ENCODE peak calls at places on chromosomes 7 and 10, in nine cellular contexts. C, F, O, L, Z, V, I, R and A are unnamed samples. For H3K36me3 and H3K4me1, the result is how much of the 10 kb centered on the place peaks cover.

GRCh38 chr7:2979276-2979675 is 64.4 kb downstream of the CARD11 start:
- DNase-seq in C (no peak), F (no peak), O (no peak), L (no peak), Z (no peak), V (no peak), I (no peak), R (no peak), A (no peak)

GRCh38 chr10:93566435-93567276 is at the start of gene FFAR4:
- DNase-seq in C (no peak), F (peak), O (peak), L (peak), Z (no peak), V (peak), I (no peak), R (peak), A (peak)

GRCh38 chr7:151503902-151504714 is 15.6 kb downstream of the RHEB start:
- DNase-seq in C (no peak), F (peak), O (no peak), L (peak), Z (peak), V (no peak), I (no peak), R (no peak), A (no peak)

GRCh38 chr7:6442114-6442513 is 5.6 kb downstream of the DAGLB start:
- DNase-seq in C (no peak), F (no peak), O (no peak), L (no peak), Z (peak), V (no peak), I (no peak), R (no peak), A (no peak)

GRCh38 chr7:144670251-144670650 is 165.6 kb downstream of the TPK1 start:
- DNase-seq in C (no peak), F (no peak), O (no peak), L (no peak), Z (no peak), V (no peak), I (peak), R (no peak), A (no peak)

GRCh38 chr10:32982293-32982709 is 24.3 kb upstream of the ITGB1 start:
- DNase-seq in C (no peak), F (no peak), O (no peak), L (no peak), Z (peak), V (no peak), I (no peak), R (no peak), A (no peak)

GRCh38 chr10:103498936-103499638 is 5.6 kb downstream of the NEURL1 start:
- DNase-seq in C (no peak), F (no peak), O (no peak), L (no peak), Z (no peak), V (no peak), I (no peak), R (no peak), A (no peak)

GRCh38 chr7:142002179-142002578 is 6.5 kb downstream of the MGAM start:
- DNase-seq in C (no peak), F (no peak), O (no peak), L (no peak), Z (no peak), V (no peak), I (no peak), R (no peak), A (no peak)

GRCh38 chr7:92810242-92810611 is 26.1 kb downstream of the CDK6 start:
- DNase-seq in C (no peak), F (no peak), O (no peak), L (no peak), Z (peak), V (no peak), I (no peak), R (no peak), A (no peak)

GRCh38 chr7:7969306-7970112 is 913 bp downstream of the GLCCI1 start:
- DNase-seq in C (peak), F (peak), O (peak), L (peak), Z (peak), V (peak), I (no peak), R (no peak), A (peak)

GRCh38 chr10:120262857-120263547 is 194.0 kb upstream of the PLPP4 start:
- DNase-seq in C (no peak), F (no peak), O (no peak), L (no peak), Z (no peak), V (no peak), I (no peak), R (no peak), A (no peak)

GRCh38 chr7:77693830-77694583 is 2.3 kb upstream of the RSBN1L start:
- DNase-seq in C (no peak), F (no peak), O (no peak), L (no peak), Z (no peak), V (no peak), I (no peak), R (no peak), A (no peak)

GRCh38 chr7:107661081-107661864 is 645 bp downstream of the SLC26A4 start:
- DNase-seq in C (peak), F (peak), O (peak), L (peak), Z (peak), V (peak), I (no peak), R (peak), A (peak)

GRCh38 chr7:133275441-133276105 is 22.7 kb downstream of the EXOC4 start:
- DNase-seq in C (no peak), F (no peak), O (no peak), L (no peak), Z (no peak), V (no peak), I (no peak), R (no peak), A (no peak)

DNA sequence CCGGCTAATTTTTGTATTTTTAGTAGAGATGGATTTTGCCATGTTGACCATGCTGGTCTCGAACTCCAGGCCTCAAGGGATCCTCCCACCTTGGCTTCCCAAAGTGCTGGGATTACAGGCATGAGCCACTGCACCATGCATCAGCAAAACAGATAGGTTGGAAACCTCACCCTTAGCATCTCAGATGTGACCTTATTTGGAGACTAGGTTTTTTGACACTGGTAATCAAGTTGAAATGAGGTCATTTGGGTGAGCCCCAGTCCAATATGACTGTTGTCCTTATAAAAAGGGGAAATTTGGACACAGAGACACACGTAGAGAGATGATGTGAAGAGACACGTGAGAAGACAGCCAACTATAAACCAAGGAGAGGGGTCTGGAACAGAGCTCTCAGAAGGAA is 42.5 kb upstream of the TPST1 start:
- DNase-seq in C (no peak), F (no peak), O (no peak), L (no peak), Z (no peak), V (no peak), I (no peak), R (no peak), A (no peak)
- H3K36me3 ChIP-seq in C (under half), F (under half), O (under half), L (under half), Z (under half), V (under half), I (under half), R (under half), A (under half)

GRCh38 chr10:75335191-75335590 is 66.4 kb downstream of the ZNF503 start:
- DNase-seq in C (no peak), F (no peak), O (no peak), L (no peak), Z (no peak), V (no peak), I (no peak), R (no peak), A (no peak)
- H3K4me1 ChIP-seq in C (under half), F (under half), O (under half), L (under half), Z (under half), V (under half), I (under half), R (under half), A (under half)

DNA sequence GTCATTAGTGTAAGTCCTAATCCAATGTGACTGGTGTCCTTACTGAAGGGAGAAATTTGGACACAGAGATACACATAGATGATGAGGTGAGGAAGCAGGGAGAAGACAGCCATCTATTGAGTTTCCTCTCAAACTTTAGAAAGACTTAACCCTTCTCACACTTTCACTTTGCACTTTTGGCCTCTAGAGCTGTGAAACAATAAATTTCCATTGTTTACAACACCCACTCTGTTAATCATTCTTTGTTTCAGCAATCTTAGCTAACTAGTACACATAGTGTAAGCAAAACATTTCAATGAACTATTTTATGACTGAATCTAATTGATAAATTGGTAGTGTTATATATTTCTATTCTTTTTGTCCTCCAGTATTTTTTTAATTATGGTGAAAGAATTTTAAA is 1092.8 kb upstream of the POT1 start:
- DNase-seq in C (no peak), F (no peak), O (no peak), L (no peak), Z (no peak), V (no peak), I (no peak), R (no peak), A (no peak)
- TF ChIP-seq POLR2A in C (no peak), F (no peak), O (no peak), L (no peak), Z (no peak), V (no peak), I (no peak), R (no peak), A (no peak)

GRCh38 chr7:154985230-154985629 is 17.7 kb downstream of the PAXIP1 start:
- DNase-seq in C (no peak), F (no peak), O (no peak), L (no peak), Z (no peak), V (no peak), I (no peak), R (no peak), A (no peak)

GRCh38 chr7:154990964-154991514 is 11.9 kb downstream of the PAXIP1 start:
- DNase-seq in C (no peak), F (no peak), O (no peak), L (no peak), Z (no peak), V (no peak), I (no peak), R (no peak), A (no peak)

GRCh38 chr7:154984601-154985188 is 18.2 kb downstream of the PAXIP1 start:
- DNase-seq in C (no peak), F (no peak), O (no peak), L (no peak), Z (no peak), V (no peak), I (no peak), R (no peak), A (no peak)

GRCh38 chr7:154986200-154986599 is 16.7 kb downstream of the PAXIP1 start:
- DNase-seq in C (no peak), F (no peak), O (no peak), L (no peak), Z (no peak), V (no peak), I (no peak), R (no peak), A (no peak)

DNA sequence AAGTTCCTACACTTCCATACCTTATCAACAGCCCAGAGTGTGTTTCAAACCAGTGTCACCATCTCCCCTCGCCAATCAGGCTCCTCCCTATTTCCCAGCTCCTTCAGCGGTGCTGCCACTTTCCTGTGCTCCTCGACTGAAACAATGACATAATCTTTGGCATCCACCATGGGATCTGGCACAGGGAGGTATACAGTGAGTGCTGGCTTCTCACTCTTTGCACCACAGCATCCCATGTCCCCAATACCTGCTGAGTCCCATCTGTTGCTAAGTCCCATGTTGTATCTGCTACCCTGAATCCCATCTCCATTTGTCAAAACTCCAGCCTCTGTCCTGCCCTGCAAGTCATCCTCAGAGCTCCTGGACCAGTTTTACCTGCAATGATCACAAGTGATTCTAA is 15.4 kb downstream of the PAXIP1 start:
- DNase-seq in C (no peak), F (no peak), O (no peak), L (no peak), Z (no peak), V (no peak), I (no peak), R (no peak), A (no peak)
- H3K36me3 ChIP-seq in C (under half), F (under half), O (under half), L (under half), Z (under half), V (under half), I (under half), R (under half), A (under half)

DNA sequence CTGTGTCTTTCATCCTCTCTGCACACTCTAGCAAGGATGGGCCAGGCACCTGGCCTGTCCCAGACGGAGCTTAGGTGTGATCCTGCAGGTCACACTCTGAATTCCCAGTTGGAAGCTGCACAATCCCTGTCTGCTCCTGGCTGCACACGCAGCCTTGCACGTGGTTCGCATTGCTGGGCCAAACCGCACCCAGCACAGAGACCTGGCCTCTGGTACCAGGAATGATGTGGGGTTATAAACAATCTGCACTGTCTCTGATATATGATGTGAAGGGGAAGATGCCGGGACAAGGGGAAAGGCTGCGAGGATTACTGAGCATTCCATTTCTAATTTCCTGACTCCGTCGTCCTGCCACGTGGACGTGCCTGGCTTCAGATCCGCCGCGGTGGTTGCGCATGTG is 559.9 kb upstream of the MGMT start:
- DNase-seq in C (no peak), F (no peak), O (no peak), L (no peak), Z (no peak), V (no peak), I (no peak), R (no peak), A (no peak)
- H3K4me1 ChIP-seq in C (under half), F (under half), O (under half), L (under half), Z (under half), V (under half), I (under half), R (under half), A (under half)

GRCh38 chr10:70829543-70829942 is 13.8 kb downstream of the SGPL1 start:
- DNase-seq in C (no peak), F (no peak), O (no peak), L (no peak), Z (no peak), V (no peak), I (no peak), R (no peak), A (no peak)

GRCh38 chr10:70832852-70833542 is 17.2 kb downstream of the SGPL1 start:
- DNase-seq in C (no peak), F (no peak), O (no peak), L (no peak), Z (peak), V (no peak), I (no peak), R (no peak), A (no peak)

GRCh38 chr10:70830185-70830584 is 14.4 kb downstream of the SGPL1 start:
- DNase-seq in C (no peak), F (no peak), O (no peak), L (no peak), Z (no peak), V (no peak), I (no peak), R (no peak), A (no peak)

GRCh38 chr10:70834448-70835151 is 18.9 kb downstream of the SGPL1 start:
- DNase-seq in C (no peak), F (no peak), O (no peak), L (no peak), Z (no peak), V (no peak), I (no peak), R (no peak), A (no peak)

DNA sequence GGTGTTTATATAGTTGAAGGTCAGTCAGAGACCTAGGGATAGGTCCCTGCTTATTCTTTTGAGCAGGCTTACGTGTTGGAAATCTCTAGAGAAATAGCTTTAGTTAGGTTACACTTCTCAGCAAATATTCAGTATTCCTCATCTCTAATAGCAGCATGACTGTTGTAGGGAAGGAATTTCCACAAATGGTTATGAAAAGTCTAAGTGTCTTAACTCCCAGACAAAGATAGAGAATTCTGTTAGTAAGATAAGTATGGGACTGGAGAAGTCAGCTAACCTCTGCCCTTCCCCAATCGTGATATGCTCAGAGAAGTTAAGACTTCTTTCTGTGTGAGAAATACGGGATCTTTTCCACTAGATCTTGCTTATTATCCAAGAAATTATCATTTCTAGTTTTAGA is 16.5 kb downstream of the SGPL1 start:
- DNase-seq in C (no peak), F (no peak), O (no peak), L (no peak), Z (no peak), V (no peak), I (no peak), R (no peak), A (no peak)
- TF ChIP-seq POLR2A in C (no peak), F (no peak), O (no peak), L (no peak), Z (no peak), V (no peak), I (no peak), R (no peak), A (no peak)

GRCh38 chr7:102254521-102254920 is 32.1 kb upstream of the SH2B2 start:
- DNase-seq in C (no peak), F (no peak), O (no peak), L (no peak), Z (no peak), V (no peak), I (no peak), R (no peak), A (no peak)
- H3K36me3 ChIP-seq in C (under half), F (under half), O (under half), L (under half), Z (under half), V (under half), I (under half), R (under half), A (under half)